ENCODE peak calls at places on chromosomes 13 and 19, in five cellular contexts. V, N, B, F and S are unnamed samples.

GRCh38 chr19:4691383-4691782 is 21.2 kb upstream of the MYDGF start:
- DNase-seq in V (no peak), N (no peak), B (no peak), F (no peak), S (no peak)

GRCh38 chr13:36154567-36155231 is 23.5 kb upstream of the DCLK1 start:
- DNase-seq in V (no peak), N (no peak), B (peak), F (peak), S (no peak)

GRCh38 chr13:34435338-34435737 is 506.7 kb upstream of the NBEA start:
- DNase-seq in V (no peak), N (peak), B (no peak), F (peak), S (peak)

GRCh38 chr13:73913043-73913740 is 221.0 kb downstream of the KLF12 start:
- DNase-seq in V (no peak), N (peak), B (no peak), F (peak), S (peak)

GRCh38 chr13:44109986-44110640 is 230.4 kb downstream of the LACC1 start:
- DNase-seq in V (no peak), N (no peak), B (no peak), F (no peak), S (no peak)

GRCh38 chr13:93079294-93079693 is 147.3 kb upstream of the GPC6 start:
- DNase-seq in V (no peak), N (no peak), B (no peak), F (peak), S (peak)

GRCh38 chr13:50365683-50366391 is 350.6 kb downstream of the KCNRG start:
- DNase-seq in V (peak), N (no peak), B (no peak), F (no peak), S (peak)

GRCh38 chr13:27455331-27455855 is 5.0 kb upstream of the MTIF3 start:
- DNase-seq in V (no peak), N (no peak), B (no peak), F (no peak), S (no peak)

GRCh38 chr13:111295896-111296295 is 24.5 kb upstream of the TEX29 start:
- DNase-seq in V (no peak), N (no peak), B (no peak), F (no peak), S (no peak)

GRCh38 chr19:18488838-18489626 is 32.8 kb downstream of the ELL start:
- DNase-seq in V (no peak), N (no peak), B (no peak), F (no peak), S (no peak)

GRCh38 chr13:51584731-51585191 is 499 bp downstream of the WDFY2 start:
- DNase-seq in V (peak), N (peak), B (peak), F (peak), S (peak)

GRCh38 chr13:113232208-113233003 is 23.0 kb downstream of the CUL4A start:
- DNase-seq in V (no peak), N (no peak), B (no peak), F (no peak), S (no peak)

GRCh38 chr19:13861714-13862531 is 15.0 kb upstream of the NANOS3 start:
- DNase-seq in V (peak), N (peak), B (peak), F (peak), S (peak)

GRCh38 chr13:107712145-107712544 is 503.2 kb downstream of the LIG4 start:
- DNase-seq in V (no peak), N (no peak), B (no peak), F (no peak), S (no peak)

GRCh38 chr19:14528419-14529253 is 758 bp upstream of the TECR start:
- DNase-seq in V (no peak), N (no peak), B (peak), F (no peak), S (no peak)

GRCh38 chr13:113001251-113002140 is 32.5 kb downstream of the MCF2L start:
- DNase-seq in V (no peak), N (no peak), B (no peak), F (peak), S (peak)

GRCh38 chr19:6739390-6739883 is at the start of gene TRIP10:
- DNase-seq in V (peak), N (peak), B (peak), F (peak), S (peak)

GRCh38 chr13:33213797-33214196 is 71.8 kb downstream of the STARD13 start:
- DNase-seq in V (no peak), N (no peak), B (no peak), F (no peak), S (peak)

GRCh38 chr13:100129605-100130004 is 40.7 kb downstream of the PCCA start:
- DNase-seq in V (no peak), N (peak), B (no peak), F (no peak), S (no peak)

GRCh38 chr13:101384929-101385328 is 31.4 kb downstream of the NALCN start:
- DNase-seq in V (no peak), N (no peak), B (no peak), F (no peak), S (no peak)

GRCh38 chr19:53785196-53785889 is 38.8 kb downstream of the NLRP12 start:
- DNase-seq in V (no peak), N (no peak), B (no peak), F (no peak), S (no peak)

GRCh38 chr13:40527914-40528313 is 138.5 kb downstream of the FOXO1 start:
- DNase-seq in V (no peak), N (no peak), B (no peak), F (no peak), S (no peak)

GRCh38 chr19:55304279-55304978 is 20.6 kb downstream of the BRSK1 start:
- DNase-seq in V (peak), N (peak), B (no peak), F (no peak), S (peak)

GRCh38 chr13:92303428-92303827 is 905.0 kb downstream of the GPC5 start:
- DNase-seq in V (no peak), N (peak), B (no peak), F (peak), S (no peak)

GRCh38 chr19:49165111-49165750 is 7.6 kb downstream of the TRPM4 start:
- DNase-seq in V (no peak), N (no peak), B (no peak), F (peak), S (no peak)